ENCODE peak calls at places on chromosome 12, in ten cellular contexts. One of them, this sample, is unnamed.

GRCh38 chr12:90909069-90909676 is 45.8 kb downstream of the CCER1 start:
- DNase-seq in HCT116: peak
- DNase-seq in stimulated activated CD4-positive, alpha-beta T cell treated with anti-CD3 and anti-CD28 coated beads, Interleukin-4, amount 100 ng/mL, for 48 hours: no peak
- DNase-seq in AG09309: no peak
- DNase-seq in NB4: peak
- DNase-seq in iris pigment epithelial cell: peak
- DNase-seq in posterior vena cava: no peak
- DNase-seq in activated T-helper 1 cell treated with Interleukin-2 at 50 U/mL for 16 hours: no peak
- DNase-seq in omental fat pad: no peak
- DNase-seq in lower leg skin: no peak
- DNase-seq in this sample: no peak

GRCh38 chr12:63915105-63915830 is 70.8 kb downstream of the SRGAP1 start:
- DNase-seq in HCT116: peak
- DNase-seq in stimulated activated CD4-positive, alpha-beta T cell treated with anti-CD3 and anti-CD28 coated beads, Interleukin-4, amount 100 ng/mL, for 48 hours: no peak
- DNase-seq in AG09309: peak
- DNase-seq in NB4: no peak
- DNase-seq in iris pigment epithelial cell: peak
- DNase-seq in posterior vena cava: no peak
- DNase-seq in activated T-helper 1 cell treated with Interleukin-2 at 50 U/mL for 16 hours: no peak
- DNase-seq in omental fat pad: no peak
- DNase-seq in lower leg skin: no peak
- DNase-seq in this sample: no peak

GRCh38 chr12:69129564-69129963 is 109.8 kb upstream of the CPSF6 start:
- DNase-seq in HCT116: no peak
- DNase-seq in stimulated activated CD4-positive, alpha-beta T cell treated with anti-CD3 and anti-CD28 coated beads, Interleukin-4, amount 100 ng/mL, for 48 hours: no peak
- DNase-seq in AG09309: no peak
- DNase-seq in NB4: no peak
- DNase-seq in iris pigment epithelial cell: peak
- DNase-seq in posterior vena cava: no peak
- DNase-seq in activated T-helper 1 cell treated with Interleukin-2 at 50 U/mL for 16 hours: no peak
- DNase-seq in omental fat pad: no peak
- DNase-seq in lower leg skin: no peak
- DNase-seq in this sample: no peak

GRCh38 chr12:27906658-27907473 is 65.7 kb downstream of the PTHLH start:
- DNase-seq in HCT116: no peak
- DNase-seq in stimulated activated CD4-positive, alpha-beta T cell treated with anti-CD3 and anti-CD28 coated beads, Interleukin-4, amount 100 ng/mL, for 48 hours: no peak
- DNase-seq in AG09309: no peak
- DNase-seq in NB4: no peak
- DNase-seq in iris pigment epithelial cell: peak
- DNase-seq in posterior vena cava: no peak
- DNase-seq in activated T-helper 1 cell treated with Interleukin-2 at 50 U/mL for 16 hours: no peak
- DNase-seq in omental fat pad: no peak
- DNase-seq in lower leg skin: no peak
- DNase-seq in this sample: no peak

GRCh38 chr12:113113397-113113796 is 22.2 kb downstream of the RASAL1 start:
- DNase-seq in HCT116: no peak
- DNase-seq in stimulated activated CD4-positive, alpha-beta T cell treated with anti-CD3 and anti-CD28 coated beads, Interleukin-4, amount 100 ng/mL, for 48 hours: no peak
- DNase-seq in AG09309: no peak
- DNase-seq in NB4: no peak
- DNase-seq in iris pigment epithelial cell: no peak
- DNase-seq in posterior vena cava: no peak
- DNase-seq in activated T-helper 1 cell treated with Interleukin-2 at 50 U/mL for 16 hours: no peak
- DNase-seq in omental fat pad: no peak
- DNase-seq in lower leg skin: no peak
- DNase-seq in this sample: no peak

GRCh38 chr12:43551271-43551970 is 582 bp downstream of the ADAMTS20 start:
- DNase-seq in HCT116: no peak
- DNase-seq in stimulated activated CD4-positive, alpha-beta T cell treated with anti-CD3 and anti-CD28 coated beads, Interleukin-4, amount 100 ng/mL, for 48 hours: no peak
- DNase-seq in AG09309: no peak
- DNase-seq in NB4: no peak
- DNase-seq in iris pigment epithelial cell: no peak
- DNase-seq in posterior vena cava: peak
- DNase-seq in activated T-helper 1 cell treated with Interleukin-2 at 50 U/mL for 16 hours: no peak
- DNase-seq in omental fat pad: no peak
- DNase-seq in lower leg skin: no peak
- DNase-seq in this sample: no peak

GRCh38 chr12:107558816-107559382 is 126.7 kb upstream of the PWP1 start:
- DNase-seq in HCT116: no peak
- DNase-seq in stimulated activated CD4-positive, alpha-beta T cell treated with anti-CD3 and anti-CD28 coated beads, Interleukin-4, amount 100 ng/mL, for 48 hours: no peak
- DNase-seq in AG09309: no peak
- DNase-seq in NB4: no peak
- DNase-seq in iris pigment epithelial cell: no peak
- DNase-seq in posterior vena cava: no peak
- DNase-seq in activated T-helper 1 cell treated with Interleukin-2 at 50 U/mL for 16 hours: no peak
- DNase-seq in omental fat pad: no peak
- DNase-seq in lower leg skin: no peak
- DNase-seq in this sample: no peak

GRCh38 chr12:52984136-52984535 is 22.1 kb upstream of the EIF4B start:
- DNase-seq in HCT116: no peak
- DNase-seq in stimulated activated CD4-positive, alpha-beta T cell treated with anti-CD3 and anti-CD28 coated beads, Interleukin-4, amount 100 ng/mL, for 48 hours: no peak
- DNase-seq in AG09309: no peak
- DNase-seq in NB4: peak
- DNase-seq in iris pigment epithelial cell: no peak
- DNase-seq in posterior vena cava: peak
- DNase-seq in activated T-helper 1 cell treated with Interleukin-2 at 50 U/mL for 16 hours: no peak
- DNase-seq in omental fat pad: no peak
- DNase-seq in lower leg skin: no peak
- DNase-seq in this sample: no peak

GRCh38 chr12:131203666-131204415 is 250.1 kb downstream of the ADGRD1 start:
- DNase-seq in HCT116: no peak
- DNase-seq in stimulated activated CD4-positive, alpha-beta T cell treated with anti-CD3 and anti-CD28 coated beads, Interleukin-4, amount 100 ng/mL, for 48 hours: no peak
- DNase-seq in AG09309: no peak
- DNase-seq in NB4: no peak
- DNase-seq in iris pigment epithelial cell: no peak
- DNase-seq in posterior vena cava: peak
- DNase-seq in activated T-helper 1 cell treated with Interleukin-2 at 50 U/mL for 16 hours: no peak
- DNase-seq in omental fat pad: no peak
- DNase-seq in lower leg skin: no peak
- DNase-seq in this sample: no peak

GRCh38 chr12:111942557-111942956 is 70.4 kb downstream of the TMEM116 start:
- DNase-seq in HCT116: no peak
- DNase-seq in stimulated activated CD4-positive, alpha-beta T cell treated with anti-CD3 and anti-CD28 coated beads, Interleukin-4, amount 100 ng/mL, for 48 hours: no peak
- DNase-seq in AG09309: peak
- DNase-seq in NB4: peak
- DNase-seq in iris pigment epithelial cell: peak
- DNase-seq in posterior vena cava: no peak
- DNase-seq in activated T-helper 1 cell treated with Interleukin-2 at 50 U/mL for 16 hours: no peak
- DNase-seq in omental fat pad: no peak
- DNase-seq in lower leg skin: no peak
- DNase-seq in this sample: peak

GRCh38 chr12:84070311-84070710 is 842.3 kb downstream of the SLC6A15 start:
- DNase-seq in HCT116: no peak
- DNase-seq in stimulated activated CD4-positive, alpha-beta T cell treated with anti-CD3 and anti-CD28 coated beads, Interleukin-4, amount 100 ng/mL, for 48 hours: no peak
- DNase-seq in AG09309: peak
- DNase-seq in NB4: no peak
- DNase-seq in iris pigment epithelial cell: peak
- DNase-seq in posterior vena cava: peak
- DNase-seq in activated T-helper 1 cell treated with Interleukin-2 at 50 U/mL for 16 hours: no peak
- DNase-seq in omental fat pad: no peak
- DNase-seq in lower leg skin: peak
- DNase-seq in this sample: peak

GRCh38 chr12:96396209-96396608 is 4.0 kb downstream of the CDK17 start:
- DNase-seq in HCT116: no peak
- DNase-seq in stimulated activated CD4-positive, alpha-beta T cell treated with anti-CD3 and anti-CD28 coated beads, Interleukin-4, amount 100 ng/mL, for 48 hours: no peak
- DNase-seq in AG09309: no peak
- DNase-seq in NB4: no peak
- DNase-seq in iris pigment epithelial cell: no peak
- DNase-seq in posterior vena cava: no peak
- DNase-seq in activated T-helper 1 cell treated with Interleukin-2 at 50 U/mL for 16 hours: no peak
- DNase-seq in omental fat pad: no peak
- DNase-seq in lower leg skin: no peak
- DNase-seq in this sample: no peak

GRCh38 chr12:30827406-30828055 is 72.8 kb upstream of the CAPRIN2 start:
- DNase-seq in HCT116: no peak
- DNase-seq in stimulated activated CD4-positive, alpha-beta T cell treated with anti-CD3 and anti-CD28 coated beads, Interleukin-4, amount 100 ng/mL, for 48 hours: no peak
- DNase-seq in AG09309: no peak
- DNase-seq in NB4: no peak
- DNase-seq in iris pigment epithelial cell: no peak
- DNase-seq in posterior vena cava: no peak
- DNase-seq in activated T-helper 1 cell treated with Interleukin-2 at 50 U/mL for 16 hours: no peak
- DNase-seq in omental fat pad: no peak
- DNase-seq in lower leg skin: no peak
- DNase-seq in this sample: no peak

GRCh38 chr12:7609480-7609879 is 56.2 kb downstream of the APOBEC1 start:
- DNase-seq in HCT116: no peak
- DNase-seq in stimulated activated CD4-positive, alpha-beta T cell treated with anti-CD3 and anti-CD28 coated beads, Interleukin-4, amount 100 ng/mL, for 48 hours: no peak
- DNase-seq in AG09309: no peak
- DNase-seq in NB4: peak
- DNase-seq in iris pigment epithelial cell: peak
- DNase-seq in posterior vena cava: no peak
- DNase-seq in activated T-helper 1 cell treated with Interleukin-2 at 50 U/mL for 16 hours: no peak
- DNase-seq in omental fat pad: no peak
- DNase-seq in lower leg skin: no peak
- DNase-seq in this sample: no peak

This sample was measured in GM04504.